ENCODE peak calls at places on chromosomes 16 and 17, in six cellular contexts. J is HCEC 1CT; R is RPMI8226; W is breast epithelium; Q is iPS DF 19.7; K is activated naive CD4-positive, alpha-beta T cell treated with anti-CD3 and anti-CD28 coated beads for 36 hours. P is an unnamed sample.

GRCh38 chr17:14797801-14798200 is 467.3 kb downstream of the PMP22 start:
- DNase-seq in R (no peak), J (no peak), W (no peak), K (no peak), Q (no peak), P (no peak)

GRCh38 chr17:77440571-77440981 is 299.8 kb downstream of the SEC14L1 start:
- DNase-seq in J (no peak), W (no peak), R (peak; percentile 77), K (peak; percentile 81), Q (no peak), P (no peak)

GRCh38 chr17:31309525-31309924 is 4.3 kb downstream of the EVI2B start:
- DNase-seq in W (no peak), J (no peak), R (peak; percentile 60), K (no peak), Q (no peak), P (no peak)

GRCh38 chr17:32007463-32008298 is 498 bp downstream of the LRRC37B start:
- DNase-seq in R (peak; percentile 35), Q (no peak), J (no peak), W (no peak), K (peak; percentile 66), P (peak; percentile 77)

GRCh38 chr16:2082983-2083364 is 35.2 kb downstream of the TSC2 start:
- DNase-seq in K (no peak), Q (no peak), J (no peak), R (no peak), W (no peak), P (no peak)

GRCh38 chr17:66904760-66905637 is 59.5 kb upstream of the CACNG4 start:
- DNase-seq in W (no peak), K (no peak), R (no peak), J (peak; percentile 43), Q (no peak), P (no peak)

GRCh38 chr17:75776399-75777242 is 8.0 kb upstream of the UNK start:
- DNase-seq in K (peak; percentile 59), J (no peak), Q (no peak), R (no peak), W (no peak), P (no peak)

GRCh38 chr17:44906010-44906646 is 6.9 kb upstream of the EFTUD2 start:
- DNase-seq in Q (no peak), W (no peak), J (peak; percentile 96), R (no peak), K (no peak), P (no peak)

GRCh38 chr16:57826706-57827625 is 24.7 kb upstream of the KIFC3 start:
- DNase-seq in W (no peak), J (no peak), K (no peak), R (no peak), Q (no peak), P (no peak)

GRCh38 chr17:5485270-5486205 is at the start of gene DERL2:
- DNase-seq in K (no peak), R (no peak), Q (no peak), W (no peak), J (peak; percentile 34), P (no peak)

GRCh38 chr17:42632949-42633444 is 23.5 kb downstream of the TUBG1 start:
- DNase-seq in Q (no peak), K (no peak), W (no peak), R (no peak), J (no peak), P (no peak)

GRCh38 chr16:68992521-68992920 is 112.9 kb upstream of the HAS3 start:
- DNase-seq in Q (no peak), R (no peak), J (peak; percentile 82), W (no peak), K (no peak), P (no peak)

GRCh38 chr17:34443832-34444469 is 80.9 kb upstream of the CCL1 start:
- DNase-seq in K (peak; percentile 13), Q (no peak), J (no peak), W (no peak), R (peak; percentile 54), P (peak; percentile 62)

GRCh38 chr16:62194828-62195227 is 158.6 kb upstream of the CDH8 start:
- DNase-seq in K (no peak), J (no peak), W (no peak), Q (peak; percentile 15), R (no peak), P (no peak)

GRCh38 chr17:57368637-57369336 is 112.5 kb downstream of the MSI2 start:
- DNase-seq in Q (no peak), J (no peak), W (no peak), K (no peak), R (peak; percentile 10), P (no peak)

P was measured in H1.